ENCODE peak calls at places on chromosomes 12 and 14, in seven cellular contexts. One of them, this sample, is unnamed.

GRCh38 chr14:64706552-64707193 is 2.4 kb downstream of the PLEKHG3 start:
- DNase-seq in endothelial cell: peak
- DNase-seq in GM20000: peak
- DNase-seq in stimulated activated naive CD4-positive, alpha-beta T cell: no peak
- DNase-seq in KG1: no peak
- DNase-seq in ascending aorta: peak
- DNase-seq in NCI-H1092 treated with DMSO at 0.1 percent for 48 hours: no peak
- DNase-seq in this sample: no peak

GRCh38 chr12:115794659-115795081 is 482.8 kb downstream of the MED13L start:
- DNase-seq in endothelial cell: no peak
- DNase-seq in GM20000: no peak
- DNase-seq in stimulated activated naive CD4-positive, alpha-beta T cell: no peak
- DNase-seq in KG1: no peak
- DNase-seq in ascending aorta: no peak
- DNase-seq in NCI-H1092 treated with DMSO at 0.1 percent for 48 hours: peak
- DNase-seq in this sample: no peak

GRCh38 chr12:65152012-65152411 is 17.4 kb upstream of the LEMD3 start:
- DNase-seq in endothelial cell: no peak
- DNase-seq in GM20000: no peak
- DNase-seq in stimulated activated naive CD4-positive, alpha-beta T cell: no peak
- DNase-seq in KG1: no peak
- DNase-seq in ascending aorta: no peak
- DNase-seq in NCI-H1092 treated with DMSO at 0.1 percent for 48 hours: no peak
- DNase-seq in this sample: no peak

GRCh38 chr12:6748761-6749160 is 4.2 kb downstream of the MLF2 start:
- DNase-seq in endothelial cell: no peak
- DNase-seq in GM20000: no peak
- DNase-seq in stimulated activated naive CD4-positive, alpha-beta T cell: no peak
- DNase-seq in KG1: no peak
- DNase-seq in ascending aorta: no peak
- DNase-seq in NCI-H1092 treated with DMSO at 0.1 percent for 48 hours: no peak
- DNase-seq in this sample: no peak

GRCh38 chr12:26938660-26939185 is 453 bp downstream of the FGFR1OP2 start:
- DNase-seq in endothelial cell: no peak
- DNase-seq in GM20000: peak
- DNase-seq in stimulated activated naive CD4-positive, alpha-beta T cell: peak
- DNase-seq in KG1: no peak
- DNase-seq in ascending aorta: no peak
- DNase-seq in NCI-H1092 treated with DMSO at 0.1 percent for 48 hours: no peak
- DNase-seq in this sample: no peak

GRCh38 chr14:57086271-57087162 is 182.2 kb downstream of the EXOC5 start:
- DNase-seq in endothelial cell: no peak
- DNase-seq in GM20000: no peak
- DNase-seq in stimulated activated naive CD4-positive, alpha-beta T cell: no peak
- DNase-seq in KG1: no peak
- DNase-seq in ascending aorta: no peak
- DNase-seq in NCI-H1092 treated with DMSO at 0.1 percent for 48 hours: no peak
- DNase-seq in this sample: no peak

GRCh38 chr12:95623554-95624170 is 72.4 kb upstream of the USP44 start:
- DNase-seq in endothelial cell: peak
- DNase-seq in GM20000: peak
- DNase-seq in stimulated activated naive CD4-positive, alpha-beta T cell: no peak
- DNase-seq in KG1: no peak
- DNase-seq in ascending aorta: peak
- DNase-seq in NCI-H1092 treated with DMSO at 0.1 percent for 48 hours: no peak
- DNase-seq in this sample: peak

GRCh38 chr14:65223636-65224035 is 121.3 kb upstream of the MAX start:
- DNase-seq in endothelial cell: no peak
- DNase-seq in GM20000: no peak
- DNase-seq in stimulated activated naive CD4-positive, alpha-beta T cell: no peak
- DNase-seq in KG1: no peak
- DNase-seq in ascending aorta: no peak
- DNase-seq in NCI-H1092 treated with DMSO at 0.1 percent for 48 hours: no peak
- DNase-seq in this sample: no peak

GRCh38 chr14:68795602-68796417 is 2.9 kb upstream of the ZFP36L1 start:
- DNase-seq in endothelial cell: peak
- DNase-seq in GM20000: peak
- DNase-seq in stimulated activated naive CD4-positive, alpha-beta T cell: peak
- DNase-seq in KG1: peak
- DNase-seq in ascending aorta: peak
- DNase-seq in NCI-H1092 treated with DMSO at 0.1 percent for 48 hours: peak
- DNase-seq in this sample: peak

GRCh38 chr12:121765573-121765972 is 27.9 kb downstream of the RHOF start:
- DNase-seq in endothelial cell: no peak
- DNase-seq in GM20000: no peak
- DNase-seq in stimulated activated naive CD4-positive, alpha-beta T cell: no peak
- DNase-seq in KG1: no peak
- DNase-seq in ascending aorta: no peak
- DNase-seq in NCI-H1092 treated with DMSO at 0.1 percent for 48 hours: no peak
- DNase-seq in this sample: no peak

GRCh38 chr14:68520637-68521556 is 272.0 kb downstream of the ZFP36L1 start:
- DNase-seq in endothelial cell: no peak
- DNase-seq in GM20000: no peak
- DNase-seq in stimulated activated naive CD4-positive, alpha-beta T cell: no peak
- DNase-seq in KG1: no peak
- DNase-seq in ascending aorta: no peak
- DNase-seq in NCI-H1092 treated with DMSO at 0.1 percent for 48 hours: no peak
- DNase-seq in this sample: no peak

GRCh38 chr12:48000878-48001321 is 3.4 kb downstream of the COL2A1 start:
- DNase-seq in endothelial cell: no peak
- DNase-seq in GM20000: no peak
- DNase-seq in stimulated activated naive CD4-positive, alpha-beta T cell: no peak
- DNase-seq in KG1: no peak
- DNase-seq in ascending aorta: no peak
- DNase-seq in NCI-H1092 treated with DMSO at 0.1 percent for 48 hours: peak
- DNase-seq in this sample: no peak

This sample was measured in activated T-cell treated with anti-CD3 and anti-CD28 coated beads, Interleukin-2, amount 50 U/mL, for 1 hour.